ENCODE peak calls at places on chromosomes 3 and 15, in four cellular contexts. One of them, this sample, is unnamed. For H3K4me1, the result is how much of the 10 kb centered on the place peaks cover.

GRCh38 chr3:29079358-29079757 is 201.5 kb upstream of the RBMS3 start:
- DNase-seq in GM12878: no peak
- DNase-seq in cardiac muscle cell: no peak
- DNase-seq in Panc1: no peak
- DNase-seq in this sample: no peak

GRCh38 chr3:61955483-61955882 is 394.1 kb downstream of the PTPRG start:
- DNase-seq in GM12878: no peak
- DNase-seq in cardiac muscle cell: no peak
- DNase-seq in Panc1: no peak
- DNase-seq in this sample: no peak

GRCh38 chr3:148723591-148723990 is 25.9 kb downstream of the AGTR1 start:
- DNase-seq in GM12878: no peak
- DNase-seq in cardiac muscle cell: no peak
- DNase-seq in Panc1: no peak
- DNase-seq in this sample: no peak

GRCh38 chr3:182682263-182683229 is 110.8 kb upstream of the ATP11B start:
- DNase-seq in GM12878: peak
- DNase-seq in cardiac muscle cell: peak
- DNase-seq in Panc1: no peak
- DNase-seq in this sample: peak

GRCh38 chr15:78461171-78461881 is 23.3 kb downstream of the IREB2 start:
- DNase-seq in GM12878: no peak
- DNase-seq in cardiac muscle cell: no peak
- DNase-seq in Panc1: no peak
- DNase-seq in this sample: no peak

GRCh38 chr15:54456413-54456812 is 478.2 kb downstream of the UNC13C start:
- DNase-seq in GM12878: no peak
- DNase-seq in cardiac muscle cell: no peak
- DNase-seq in Panc1: no peak
- DNase-seq in this sample: no peak

GRCh38 chr3:42276419-42277132 is 10.6 kb upstream of the CCK start:
- DNase-seq in GM12878: peak
- DNase-seq in cardiac muscle cell: no peak
- DNase-seq in Panc1: no peak
- DNase-seq in this sample: no peak

GRCh38 chr3:53566450-53567145 is 72.2 kb downstream of the CACNA1D start:
- DNase-seq in GM12878: no peak
- DNase-seq in cardiac muscle cell: no peak
- DNase-seq in Panc1: no peak
- DNase-seq in this sample: peak

GRCh38 chr15:72970965-72971746 is 81.1 kb upstream of the NEO1 start:
- DNase-seq in GM12878: no peak
- DNase-seq in cardiac muscle cell: peak
- DNase-seq in Panc1: no peak
- DNase-seq in this sample: no peak

GRCh38 chr3:98013428-98014349 is 21.4 kb downstream of the GABRR3 start:
- DNase-seq in GM12878: no peak
- DNase-seq in cardiac muscle cell: no peak
- DNase-seq in Panc1: no peak
- DNase-seq in this sample: no peak

GRCh38 chr3:165181556-165181955 is 14.6 kb downstream of the SLITRK3 start:
- DNase-seq in GM12878: no peak
- DNase-seq in cardiac muscle cell: no peak
- DNase-seq in Panc1: no peak
- DNase-seq in this sample: no peak

GRCh38 chr3:115359507-115359906 is 212.4 kb upstream of the ZBTB20 start:
- DNase-seq in GM12878: peak
- DNase-seq in cardiac muscle cell: no peak
- DNase-seq in Panc1: no peak
- DNase-seq in this sample: no peak

GRCh38 chr3:41290306-41290705 is 91.0 kb downstream of the CTNNB1 start:
- DNase-seq in GM12878: no peak
- DNase-seq in cardiac muscle cell: no peak
- DNase-seq in Panc1: no peak
- DNase-seq in this sample: no peak

GRCh38 chr15:89230277-89230676 is 8.9 kb upstream of the RLBP1 start:
- DNase-seq in GM12878: no peak
- DNase-seq in cardiac muscle cell: no peak
- DNase-seq in Panc1: no peak
- DNase-seq in this sample: no peak

GRCh38 chr15:26314577-26314976 is 451.4 kb upstream of the ATP10A start:
- DNase-seq in GM12878: no peak
- DNase-seq in cardiac muscle cell: no peak
- DNase-seq in Panc1: no peak
- DNase-seq in this sample: no peak

GRCh38 chr15:60835974-60836373 is 357.0 kb upstream of the ICE2 start:
- DNase-seq in GM12878: no peak
- DNase-seq in cardiac muscle cell: no peak
- DNase-seq in Panc1: no peak
- DNase-seq in this sample: no peak

GRCh38 chr15:51708013-51708412 is 26.7 kb downstream of the SCG3 start:
- DNase-seq in GM12878: no peak
- DNase-seq in cardiac muscle cell: no peak
- DNase-seq in Panc1: no peak
- DNase-seq in this sample: no peak

GRCh38 chr3:10445561-10445960 is 59.8 kb downstream of the ATP2B2 start:
- DNase-seq in GM12878: no peak
- DNase-seq in cardiac muscle cell: no peak
- DNase-seq in Panc1: no peak
- DNase-seq in this sample: no peak

GRCh38 chr3:148528024-148528423 is 169.7 kb upstream of the AGTR1 start:
- DNase-seq in GM12878: no peak
- DNase-seq in cardiac muscle cell: no peak
- DNase-seq in Panc1: no peak
- DNase-seq in this sample: no peak

GRCh38 chr15:69559440-69560215 is 107.0 kb downstream of the RPLP1 start:
- DNase-seq in GM12878: no peak
- DNase-seq in cardiac muscle cell: no peak
- DNase-seq in Panc1: no peak
- DNase-seq in this sample: no peak

GRCh38 chr3:128286691-128287090 is 133.4 kb downstream of the EEFSEC start:
- DNase-seq in GM12878: no peak
- DNase-seq in cardiac muscle cell: no peak
- DNase-seq in Panc1: no peak
- DNase-seq in this sample: no peak

GRCh38 chr3:123723527-123724168 is 138.8 kb upstream of the HACD2 start:
- DNase-seq in GM12878: peak
- DNase-seq in cardiac muscle cell: peak
- DNase-seq in Panc1: peak
- DNase-seq in this sample: peak

GRCh38 chr3:126113733-126114132 is 29.8 kb upstream of the SLC41A3 start:
- DNase-seq in GM12878: no peak
- DNase-seq in cardiac muscle cell: peak
- DNase-seq in Panc1: no peak
- DNase-seq in this sample: no peak

GRCh38 chr3:142064454-142064853 is 84.9 kb downstream of the TFDP2 start:
- DNase-seq in GM12878: no peak
- DNase-seq in cardiac muscle cell: no peak
- DNase-seq in Panc1: no peak
- DNase-seq in this sample: peak

GRCh38 chr15:68578960-68579935 is at the start of gene CORO2B:
- DNase-seq in GM12878: no peak
- DNase-seq in cardiac muscle cell: peak
- DNase-seq in Panc1: no peak
- DNase-seq in this sample: no peak

GRCh38 chr3:46284981-46285683 is 42.9 kb downstream of the CCR3 start:
- DNase-seq in GM12878: no peak
- DNase-seq in cardiac muscle cell: no peak
- DNase-seq in Panc1: no peak
- DNase-seq in this sample: no peak

GRCh38 chr3:108472011-108472591 is 38.3 kb downstream of the MYH15 start:
- DNase-seq in GM12878: no peak
- DNase-seq in cardiac muscle cell: no peak
- DNase-seq in Panc1: peak
- DNase-seq in this sample: no peak

GRCh38 chr3:193342551-193342950 is 36.0 kb downstream of the ATP13A5 start:
- DNase-seq in GM12878: no peak
- DNase-seq in cardiac muscle cell: peak
- DNase-seq in Panc1: no peak
- DNase-seq in this sample: no peak

GRCh38 chr3:66648975-66649374 is 148.2 kb upstream of the LRIG1 start:
- DNase-seq in GM12878: no peak
- DNase-seq in cardiac muscle cell: no peak
- DNase-seq in Panc1: no peak
- DNase-seq in this sample: no peak

GRCh38 chr15:99507016-99507731 is 58.6 kb upstream of the MEF2A start:
- DNase-seq in GM12878: no peak
- DNase-seq in cardiac muscle cell: peak
- DNase-seq in Panc1: no peak
- DNase-seq in this sample: no peak

GRCh38 chr3:39981547-39982184 is 172.3 kb downstream of the MYRIP start:
- DNase-seq in GM12878: no peak
- DNase-seq in cardiac muscle cell: no peak
- DNase-seq in Panc1: no peak
- DNase-seq in this sample: no peak

GRCh38 chr3:120559228-120560061 is 36.7 kb upstream of the NDUFB4 start:
- DNase-seq in GM12878: no peak
- DNase-seq in cardiac muscle cell: peak
- DNase-seq in Panc1: no peak
- DNase-seq in this sample: no peak
- H3K4me1 ChIP-seq in GM12878: under half
- H3K4me1 ChIP-seq in cardiac muscle cell: under half
- H3K4me1 ChIP-seq in Panc1: under half
- H3K4me1 ChIP-seq in this sample: under half

GRCh38 chr3:44966795-44967278 is 9.1 kb downstream of the ZDHHC3 start:
- DNase-seq in GM12878: no peak
- DNase-seq in cardiac muscle cell: no peak
- DNase-seq in Panc1: no peak
- DNase-seq in this sample: no peak
- H3K4me1 ChIP-seq in GM12878: under half
- H3K4me1 ChIP-seq in cardiac muscle cell: under half
- H3K4me1 ChIP-seq in Panc1: under half
- H3K4me1 ChIP-seq in this sample: under half

GRCh38 chr3:174233511-174233910 is 625.6 kb upstream of the NAALADL2 start:
- DNase-seq in GM12878: no peak
- DNase-seq in cardiac muscle cell: no peak
- DNase-seq in Panc1: no peak
- DNase-seq in this sample: no peak
- H3K4me1 ChIP-seq in GM12878: under half
- H3K4me1 ChIP-seq in cardiac muscle cell: under half
- H3K4me1 ChIP-seq in Panc1: under half
- H3K4me1 ChIP-seq in this sample: under half

GRCh38 chr3:56835626-56836025 is 33.9 kb upstream of the ARHGEF3 start:
- DNase-seq in GM12878: no peak
- DNase-seq in cardiac muscle cell: no peak
- DNase-seq in Panc1: no peak
- DNase-seq in this sample: no peak
- H3K4me1 ChIP-seq in GM12878: under half
- H3K4me1 ChIP-seq in cardiac muscle cell: under half
- H3K4me1 ChIP-seq in Panc1: under half
- H3K4me1 ChIP-seq in this sample: under half

DNA sequence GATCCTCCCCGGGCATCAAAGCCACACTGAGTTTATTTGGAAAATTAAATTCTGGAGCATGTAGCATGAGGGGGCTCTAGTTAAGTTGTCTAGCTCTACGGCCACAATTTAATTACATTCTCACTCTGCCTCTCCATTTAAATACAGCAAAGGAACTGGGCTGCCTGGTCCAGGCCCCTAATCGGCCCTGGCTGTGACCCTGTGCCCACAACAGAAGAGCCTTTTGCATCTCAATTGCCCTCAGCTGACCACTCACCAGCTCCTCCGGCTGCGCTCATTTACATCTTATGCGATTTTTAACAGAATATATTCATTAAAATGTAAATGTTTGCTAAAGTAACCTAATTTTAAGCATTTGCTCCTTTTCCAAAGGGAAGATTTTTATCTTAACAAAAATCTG is 72.8 kb downstream of the MEGF11 start:
- DNase-seq in GM12878: no peak
- DNase-seq in cardiac muscle cell: no peak
- DNase-seq in Panc1: no peak
- DNase-seq in this sample: no peak
- H3K4me1 ChIP-seq in GM12878: under half
- H3K4me1 ChIP-seq in cardiac muscle cell: under half
- H3K4me1 ChIP-seq in Panc1: under half
- H3K4me1 ChIP-seq in this sample: under half

DNA sequence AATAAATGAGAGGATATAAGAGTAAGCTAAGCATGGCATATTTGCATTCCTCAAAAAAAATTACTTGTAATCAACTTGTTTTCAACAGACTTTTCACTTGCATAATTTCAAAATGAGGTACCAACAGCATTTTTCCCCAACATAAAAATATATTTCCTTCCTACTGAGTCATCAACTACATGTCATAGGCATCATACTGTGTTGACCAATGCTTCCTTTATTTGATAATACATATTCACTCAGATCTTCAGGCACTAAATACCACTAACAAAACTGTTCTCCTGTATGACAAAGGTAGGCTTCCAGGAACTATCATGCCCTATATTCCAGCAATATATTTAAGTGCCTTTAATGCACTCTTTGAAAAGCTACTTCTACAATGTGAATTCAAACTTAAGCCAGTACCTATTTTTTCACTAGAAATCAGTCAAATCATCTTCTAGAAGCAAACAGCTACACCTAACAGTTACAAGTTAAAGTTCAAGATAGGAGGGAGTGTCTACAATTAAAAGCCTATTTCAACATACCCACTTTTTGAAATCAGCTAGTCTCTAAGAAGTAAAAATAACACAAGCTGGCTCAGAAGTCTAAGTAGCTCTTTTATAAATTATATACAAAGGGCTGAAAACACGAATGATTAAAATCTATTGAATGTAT is 11.3 kb downstream of the ADAM10 start:
- DNase-seq in GM12878: no peak
- DNase-seq in cardiac muscle cell: no peak
- DNase-seq in Panc1: no peak
- DNase-seq in this sample: no peak
- H3K4me1 ChIP-seq in GM12878: under half
- H3K4me1 ChIP-seq in cardiac muscle cell: under half
- H3K4me1 ChIP-seq in Panc1: under half
- H3K4me1 ChIP-seq in this sample: under half

GRCh38 chr3:43290961-43291360 is 4.6 kb downstream of the SNRK start:
- DNase-seq in GM12878: no peak
- DNase-seq in cardiac muscle cell: no peak
- DNase-seq in Panc1: no peak
- DNase-seq in this sample: no peak
- H3K4me1 ChIP-seq in GM12878: under half
- H3K4me1 ChIP-seq in cardiac muscle cell: under half
- H3K4me1 ChIP-seq in Panc1: under half
- H3K4me1 ChIP-seq in this sample: under half

GRCh38 chr15:37096878-37097568 is 3.3 kb downstream of the MEIS2 start:
- DNase-seq in GM12878: no peak
- DNase-seq in cardiac muscle cell: no peak
- DNase-seq in Panc1: no peak
- DNase-seq in this sample: no peak
- H3K4me1 ChIP-seq in GM12878: under half
- H3K4me1 ChIP-seq in cardiac muscle cell: under half
- H3K4me1 ChIP-seq in Panc1: under half
- H3K4me1 ChIP-seq in this sample: under half

DNA sequence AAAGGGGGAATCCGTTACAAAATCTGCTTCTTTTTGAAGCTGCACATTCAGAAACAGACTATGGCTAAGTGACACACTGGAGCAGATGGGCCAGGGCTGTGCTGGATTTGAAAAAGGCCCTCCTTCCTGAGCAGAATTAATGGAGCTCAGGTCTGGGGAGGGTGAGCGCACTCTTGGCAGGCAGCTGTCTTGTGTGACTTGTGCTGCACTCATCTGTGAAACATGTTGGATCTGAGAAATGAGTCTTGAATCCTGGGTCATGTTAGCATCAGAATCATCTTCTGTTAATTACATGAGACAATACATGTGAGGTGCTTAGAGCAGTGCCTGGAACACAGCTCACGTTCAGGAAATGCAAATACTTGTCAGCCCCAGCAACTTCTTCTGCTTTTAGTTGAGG is 219.6 kb downstream of the THSD4 start:
- DNase-seq in GM12878: no peak
- DNase-seq in cardiac muscle cell: no peak
- DNase-seq in Panc1: no peak
- DNase-seq in this sample: no peak
- H3K4me1 ChIP-seq in GM12878: under half
- H3K4me1 ChIP-seq in cardiac muscle cell: under half
- H3K4me1 ChIP-seq in Panc1: under half
- H3K4me1 ChIP-seq in this sample: under half